ENCODE peak calls at places on chromosome 14, in six cellular contexts. I, Q, F, K, B and L are unnamed samples.

GRCh38 chr14:77375973-77376372 is 921 bp downstream of the TMED8 start:
- DNase-seq in I (no peak), Q (no peak), F (no peak), K (no peak), B (no peak), L (no peak)

GRCh38 chr14:31291210-31291609 is 83.6 kb upstream of the HECTD1 start:
- DNase-seq in I (no peak), Q (no peak), F (no peak), K (no peak), B (no peak), L (no peak)

GRCh38 chr14:22190411-22191191 is 398.4 kb downstream of the DAD1 start:
- DNase-seq in I (no peak), Q (no peak), F (no peak), K (no peak), B (no peak), L (no peak)

GRCh38 chr14:63745858-63746425 is 18.1 kb upstream of the SGPP1 start:
- DNase-seq in I (no peak), Q (no peak), F (peak), K (no peak), B (no peak), L (no peak)

GRCh38 chr14:95275507-95275906 is 44.2 kb downstream of the CLMN start:
- DNase-seq in I (no peak), Q (no peak), F (no peak), K (no peak), B (no peak), L (no peak)

GRCh38 chr14:69298131-69299071 is 38.4 kb downstream of the GALNT16 start:
- DNase-seq in I (no peak), Q (no peak), F (no peak), K (no peak), B (no peak), L (no peak)

GRCh38 chr14:66827182-66827581 is 319.2 kb downstream of the GPHN start:
- DNase-seq in I (no peak), Q (no peak), F (no peak), K (no peak), B (no peak), L (no peak)

GRCh38 chr14:21923820-21924219 is 250.2 kb upstream of the OR4E1 start:
- DNase-seq in I (no peak), Q (no peak), F (no peak), K (no peak), B (no peak), L (no peak)

GRCh38 chr14:99943620-99944019 is 121.6 kb upstream of the EVL start:
- DNase-seq in I (no peak), Q (no peak), F (no peak), K (no peak), B (no peak), L (no peak)

GRCh38 chr14:80602931-80603330 is 338.6 kb downstream of the CEP128 start:
- DNase-seq in I (no peak), Q (no peak), F (no peak), K (no peak), B (no peak), L (no peak)

DNA sequence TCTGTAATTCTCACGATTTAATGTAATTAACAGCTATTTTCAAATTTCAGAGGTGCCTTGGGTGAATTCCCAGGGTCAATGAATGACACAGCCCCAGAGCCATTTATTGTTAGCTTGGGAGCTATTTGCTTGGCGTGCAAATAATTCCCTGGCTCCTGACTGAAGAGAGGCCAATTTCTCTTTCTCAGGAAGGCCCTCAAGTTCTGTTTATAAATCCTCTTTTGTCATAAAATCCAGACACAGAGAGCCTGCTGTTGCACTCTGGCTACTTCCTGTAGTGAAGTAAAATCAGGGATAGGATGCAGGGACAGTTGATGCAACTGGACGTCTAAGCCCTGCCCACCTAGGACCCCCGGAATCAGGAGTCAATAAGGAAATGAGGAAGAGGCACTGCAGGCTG is 154.3 kb downstream of the TMX1 start:
- DNase-seq in I (no peak), Q (no peak), F (no peak), K (no peak), B (no peak), L (no peak)
- TF ChIP-seq POLR2AphosphoS5 in I (no peak), Q (no peak), F (no peak), K (no peak), B (no peak), L (no peak)

DNA sequence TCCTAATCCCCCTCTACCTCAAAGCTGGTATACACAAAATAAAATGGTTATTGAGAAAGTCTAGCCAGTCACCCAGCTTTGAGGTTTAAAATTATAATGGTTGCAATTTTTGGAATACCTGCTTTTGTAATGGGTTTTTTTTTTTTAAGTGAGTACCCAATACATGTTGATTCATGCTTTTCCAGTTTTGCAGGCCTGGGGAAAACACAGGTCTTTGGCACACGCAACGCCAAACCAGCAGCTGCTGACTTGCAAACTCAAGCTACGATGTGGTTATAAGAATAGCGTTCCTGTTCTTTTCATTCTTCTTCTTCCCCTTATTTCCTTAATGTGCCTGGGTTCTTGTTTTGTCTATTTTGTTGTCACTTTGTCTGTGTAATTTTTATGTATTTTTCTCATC is 233.0 kb downstream of the EGLN3 start:
- DNase-seq in I (no peak), Q (no peak), F (no peak), K (no peak), B (no peak), L (no peak)
- TF ChIP-seq POLR2A in I (no peak), Q (no peak), F (no peak), K (no peak), B (no peak), L (no peak)

GRCh38 chr14:101077511-101078074 is 174.1 kb upstream of the RTL1 start:
- DNase-seq in I (no peak), Q (no peak), F (no peak), K (no peak), B (peak), L (no peak)
- TF ChIP-seq TAF1 in I (no peak), Q (no peak), F (no peak), K (no peak), B (no peak), L (no peak)

GRCh38 chr14:90521930-90522483 is 125.2 kb downstream of the CALM1 start:
- DNase-seq in I (no peak), Q (no peak), F (no peak), K (no peak), B (no peak), L (no peak)

GRCh38 chr14:90522585-90523191 is 125.9 kb downstream of the CALM1 start:
- DNase-seq in I (no peak), Q (no peak), F (no peak), K (no peak), B (no peak), L (no peak)

GRCh38 chr14:90520326-90520725 is 123.5 kb downstream of the CALM1 start:
- DNase-seq in I (no peak), Q (no peak), F (no peak), K (no peak), B (no peak), L (no peak)

GRCh38 chr14:90519262-90519920 is 122.6 kb downstream of the CALM1 start:
- DNase-seq in I (no peak), Q (no peak), F (no peak), K (no peak), B (no peak), L (no peak)

DNA sequence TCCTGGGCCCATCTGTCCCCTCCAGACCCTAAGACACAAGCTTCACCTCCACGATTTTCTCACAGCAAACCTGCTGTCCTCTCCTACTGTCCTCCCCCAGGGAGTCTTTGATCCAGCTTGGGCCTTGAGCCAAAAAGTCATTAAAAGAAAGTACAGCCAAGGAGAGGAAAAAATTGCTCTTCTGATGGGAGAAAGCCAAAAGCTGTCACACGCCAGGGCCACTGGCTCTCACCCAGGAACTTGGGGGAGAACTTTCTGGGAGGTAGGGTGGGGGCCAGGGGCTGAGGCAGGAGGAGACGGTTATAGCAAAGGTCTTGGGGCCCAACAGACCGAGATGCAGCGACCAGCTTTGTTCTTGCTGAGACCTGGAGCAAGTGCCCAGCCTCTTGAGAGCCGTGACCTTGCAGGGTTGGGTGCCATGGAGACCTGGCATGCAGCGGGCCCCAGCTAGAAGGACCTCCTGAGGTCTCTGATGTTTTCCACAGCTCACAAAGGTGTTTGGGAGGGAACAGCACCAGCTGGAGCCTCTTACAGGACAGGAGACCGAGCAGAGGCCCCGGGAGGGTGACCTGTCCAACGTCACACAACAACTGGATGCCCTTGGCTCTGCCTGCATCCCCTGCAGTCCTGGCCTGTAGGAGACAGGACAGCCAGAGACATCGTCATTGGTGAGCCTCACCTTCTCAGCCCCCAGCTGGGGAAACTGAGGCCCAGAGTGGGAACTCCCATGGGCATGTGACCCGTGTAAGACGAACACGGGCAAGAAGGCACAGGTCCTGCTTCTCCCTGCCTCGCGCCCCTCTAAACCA is 124.5 kb downstream of the CALM1 start:
- DNase-seq in I (no peak), Q (no peak), F (no peak), K (no peak), B (no peak), L (no peak)
- TF ChIP-seq POLR2AphosphoS5 in I (no peak), Q (no peak), F (no peak), K (no peak), B (no peak), L (no peak)

DNA sequence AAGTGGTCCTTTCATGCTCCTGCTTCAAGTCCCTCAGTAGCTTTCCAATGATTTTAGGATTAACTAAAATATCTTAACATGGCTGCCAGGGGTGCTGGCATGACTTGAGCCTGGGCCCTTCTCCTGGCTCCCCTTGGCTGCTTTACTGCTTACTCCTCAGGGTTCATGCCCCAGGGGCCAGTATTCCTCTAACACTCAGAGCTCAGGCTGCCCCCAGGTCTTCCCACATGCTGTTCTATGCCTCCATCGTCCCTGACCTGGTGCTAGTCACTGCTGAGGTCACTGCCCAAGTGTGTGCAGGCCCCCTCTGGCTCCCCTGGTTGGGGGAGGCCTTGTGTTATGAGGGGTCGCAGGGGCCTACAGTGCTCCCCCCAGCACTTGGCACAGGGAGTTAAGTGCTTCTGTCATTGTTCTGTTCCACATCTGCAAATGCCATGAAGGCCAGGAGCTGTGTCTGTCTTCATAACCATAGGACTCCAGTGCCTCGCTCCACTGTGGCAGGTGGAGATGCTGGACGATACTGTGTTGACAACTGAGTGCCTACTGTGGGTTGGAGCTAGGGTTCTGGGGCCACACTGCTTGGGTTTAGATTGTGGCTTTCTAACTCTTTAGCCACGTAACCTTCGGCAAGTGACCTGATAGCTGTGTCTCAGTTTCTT is 190.6 kb downstream of the CALM1 start:
- DNase-seq in I (no peak), Q (no peak), F (no peak), K (no peak), B (no peak), L (no peak)
- TF ChIP-seq POLR2A in I (no peak), Q (no peak), F (no peak), K (no peak), B (no peak), L (no peak)

GRCh38 chr14:68284834-68285233 is 465.3 kb downstream of the RAD51B start:
- DNase-seq in I (no peak), Q (no peak), F (peak), K (no peak), B (no peak), L (no peak)
- TF ChIP-seq TAF1 in I (no peak), Q (no peak), F (peak), K (no peak), B (no peak), L (no peak)

DNA sequence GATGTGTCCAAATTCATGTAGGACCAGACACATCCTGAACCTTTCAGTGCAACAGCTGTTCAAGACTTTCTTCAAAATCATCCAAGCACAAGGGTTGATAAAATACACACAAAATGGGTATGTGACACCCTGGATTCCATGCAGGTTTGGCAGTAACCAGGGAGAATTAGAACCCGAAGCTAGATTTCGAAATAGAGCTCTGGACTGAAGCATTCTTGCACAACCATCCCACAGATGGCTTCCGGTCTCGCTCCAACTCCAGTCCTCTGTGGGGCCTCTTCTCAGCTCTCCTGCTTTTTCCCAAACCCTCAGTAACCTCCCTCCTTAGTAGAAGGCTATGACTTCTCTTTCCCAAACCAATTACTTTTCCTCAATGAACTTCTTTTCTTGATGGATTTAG is 171.3 kb downstream of the TTC7B start:
- DNase-seq in I (no peak), Q (peak), F (no peak), K (no peak), B (no peak), L (no peak)
- TF ChIP-seq POLR2AphosphoS5 in I (no peak), Q (no peak), F (no peak), K (no peak), B (no peak), L (no peak)

GRCh38 chr14:56524971-56525677 is 54.5 kb upstream of the TMEM260 start:
- DNase-seq in I (no peak), Q (no peak), F (no peak), K (no peak), B (no peak), L (no peak)

GRCh38 chr14:56522403-56522802 is 57.2 kb upstream of the TMEM260 start:
- DNase-seq in I (no peak), Q (no peak), F (no peak), K (no peak), B (no peak), L (no peak)
- TF ChIP-seq POLR2A in I (no peak), Q (no peak), F (no peak), K (no peak), B (no peak), L (no peak)

DNA sequence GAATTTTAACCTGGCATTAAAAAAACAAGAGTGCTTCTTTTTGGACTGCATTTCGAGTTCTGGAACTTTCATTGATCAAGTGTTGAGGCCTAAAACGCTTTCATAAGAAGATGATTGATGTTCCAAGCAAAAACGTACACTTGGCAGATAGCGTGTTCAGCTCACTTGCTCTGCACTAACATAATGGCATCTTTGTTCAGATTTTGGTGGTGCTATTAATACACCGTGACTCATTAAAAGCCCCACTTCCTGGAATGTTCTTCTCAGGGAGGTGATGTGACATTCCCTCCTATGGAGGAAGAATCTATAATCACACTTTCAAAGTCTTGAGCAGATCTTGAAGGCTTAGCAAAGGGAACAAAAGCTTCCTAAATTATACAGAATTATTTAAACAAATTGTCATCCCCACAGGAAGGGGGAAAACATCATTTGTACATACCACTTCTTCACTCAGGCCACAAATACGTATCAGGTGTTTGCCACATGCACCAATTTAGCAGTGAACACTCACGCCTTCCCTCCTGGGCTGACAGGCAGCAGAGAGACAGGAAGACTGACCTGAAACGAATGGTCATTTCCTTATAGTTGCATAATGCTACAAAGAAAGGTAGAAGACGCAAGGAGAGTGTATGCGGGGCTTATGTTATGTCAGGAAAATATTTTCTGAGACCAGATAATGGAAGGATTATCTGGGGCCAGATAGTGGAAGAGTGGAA is 15.4 kb downstream of the HSP90AA1 start:
- DNase-seq in I (no peak), Q (peak), F (no peak), K (no peak), B (no peak), L (no peak)
- TF ChIP-seq TAF1 in I (no peak), Q (no peak), F (no peak), K (no peak), B (no peak), L (no peak)